ENCODE peak calls at places on chromosomes 5 and 9, in four cellular contexts. One of them, this sample, is unnamed.

GRCh38 chr9:27599102-27599501 is 25.8 kb upstream of the C9orf72 start:
- DNase-seq in NCI-H510A treated with DMSO at 0.1 percent for 48 hours: no peak
- DNase-seq in NCI-H1105 treated with DMSO at 0.1 percent for 48 hours: no peak
- DNase-seq in Daoy: no peak
- DNase-seq in this sample: no peak

GRCh38 chr9:110142868-110143866 is 64.8 kb downstream of the C9orf152 start:
- DNase-seq in NCI-H510A treated with DMSO at 0.1 percent for 48 hours: peak; percentile 56
- DNase-seq in NCI-H1105 treated with DMSO at 0.1 percent for 48 hours: no peak
- DNase-seq in Daoy: peak; percentile 54
- DNase-seq in this sample: no peak

GRCh38 chr9:136644593-136645342 is 17.9 kb upstream of the EGFL7 start:
- DNase-seq in NCI-H510A treated with DMSO at 0.1 percent for 48 hours: no peak
- DNase-seq in NCI-H1105 treated with DMSO at 0.1 percent for 48 hours: no peak
- DNase-seq in Daoy: no peak
- DNase-seq in this sample: peak; percentile 13

GRCh38 chr9:103942652-103943051 is 151.5 kb upstream of the SMC2 start:
- DNase-seq in NCI-H510A treated with DMSO at 0.1 percent for 48 hours: peak; percentile 93
- DNase-seq in NCI-H1105 treated with DMSO at 0.1 percent for 48 hours: peak; percentile 92
- DNase-seq in Daoy: no peak
- DNase-seq in this sample: peak; percentile 98

GRCh38 chr9:15253197-15253596 is 53.8 kb downstream of the TTC39B start:
- DNase-seq in NCI-H510A treated with DMSO at 0.1 percent for 48 hours: no peak
- DNase-seq in NCI-H1105 treated with DMSO at 0.1 percent for 48 hours: no peak
- DNase-seq in Daoy: no peak
- DNase-seq in this sample: no peak

GRCh38 chr9:68800836-68801235 is 95.8 kb downstream of the PIP5K1B start:
- DNase-seq in NCI-H510A treated with DMSO at 0.1 percent for 48 hours: no peak
- DNase-seq in NCI-H1105 treated with DMSO at 0.1 percent for 48 hours: no peak
- DNase-seq in Daoy: no peak
- DNase-seq in this sample: no peak

GRCh38 chr5:61052870-61053269 is 107.9 kb downstream of the NDUFAF2 start:
- DNase-seq in NCI-H510A treated with DMSO at 0.1 percent for 48 hours: no peak
- DNase-seq in NCI-H1105 treated with DMSO at 0.1 percent for 48 hours: no peak
- DNase-seq in Daoy: peak; percentile 82
- DNase-seq in this sample: no peak

GRCh38 chr5:33303696-33304095 is 137.1 kb upstream of the TARS1 start:
- DNase-seq in NCI-H510A treated with DMSO at 0.1 percent for 48 hours: no peak
- DNase-seq in NCI-H1105 treated with DMSO at 0.1 percent for 48 hours: no peak
- DNase-seq in Daoy: no peak
- DNase-seq in this sample: no peak

GRCh38 chr9:120926397-120926928 is at the start of gene TRAF1:
- DNase-seq in NCI-H510A treated with DMSO at 0.1 percent for 48 hours: no peak
- DNase-seq in NCI-H1105 treated with DMSO at 0.1 percent for 48 hours: no peak
- DNase-seq in Daoy: peak; percentile 56
- DNase-seq in this sample: no peak

GRCh38 chr5:180128671-180129261 is 57.2 kb upstream of the RNF130 start:
- DNase-seq in NCI-H510A treated with DMSO at 0.1 percent for 48 hours: no peak
- DNase-seq in NCI-H1105 treated with DMSO at 0.1 percent for 48 hours: no peak
- DNase-seq in Daoy: no peak
- DNase-seq in this sample: no peak

GRCh38 chr5:176619203-176619568 is 9.2 kb upstream of the GPRIN1 start:
- DNase-seq in NCI-H510A treated with DMSO at 0.1 percent for 48 hours: no peak
- DNase-seq in NCI-H1105 treated with DMSO at 0.1 percent for 48 hours: no peak
- DNase-seq in Daoy: peak; percentile 95
- DNase-seq in this sample: no peak

GRCh38 chr9:123541441-123541840 is 185.4 kb downstream of the CRB2 start:
- DNase-seq in NCI-H510A treated with DMSO at 0.1 percent for 48 hours: no peak
- DNase-seq in NCI-H1105 treated with DMSO at 0.1 percent for 48 hours: no peak
- DNase-seq in Daoy: no peak
- DNase-seq in this sample: no peak

GRCh38 chr5:142531977-142532376 is 153.9 kb downstream of the FGF1 start:
- DNase-seq in NCI-H510A treated with DMSO at 0.1 percent for 48 hours: no peak
- DNase-seq in NCI-H1105 treated with DMSO at 0.1 percent for 48 hours: no peak
- DNase-seq in Daoy: no peak
- DNase-seq in this sample: no peak

GRCh38 chr9:137087409-137087925 is 682 bp downstream of the MAN1B1 start:
- DNase-seq in NCI-H510A treated with DMSO at 0.1 percent for 48 hours: no peak
- DNase-seq in NCI-H1105 treated with DMSO at 0.1 percent for 48 hours: no peak
- DNase-seq in Daoy: no peak
- DNase-seq in this sample: no peak

GRCh38 chr9:128384801-128385492 is 13.8 kb downstream of the URM1 start:
- DNase-seq in NCI-H510A treated with DMSO at 0.1 percent for 48 hours: no peak
- DNase-seq in NCI-H1105 treated with DMSO at 0.1 percent for 48 hours: no peak
- DNase-seq in Daoy: no peak
- DNase-seq in this sample: no peak

GRCh38 chr9:21670374-21670773 is 132.1 kb upstream of the MTAP start:
- DNase-seq in NCI-H510A treated with DMSO at 0.1 percent for 48 hours: no peak
- DNase-seq in NCI-H1105 treated with DMSO at 0.1 percent for 48 hours: no peak
- DNase-seq in Daoy: no peak
- DNase-seq in this sample: no peak

GRCh38 chr9:97880336-97880735 is 27.3 kb downstream of the FOXE1 start:
- DNase-seq in NCI-H510A treated with DMSO at 0.1 percent for 48 hours: no peak
- DNase-seq in NCI-H1105 treated with DMSO at 0.1 percent for 48 hours: no peak
- DNase-seq in Daoy: no peak
- DNase-seq in this sample: no peak

GRCh38 chr9:126609711-126610388 is 3.9 kb upstream of the LMX1B start:
- DNase-seq in NCI-H510A treated with DMSO at 0.1 percent for 48 hours: no peak
- DNase-seq in NCI-H1105 treated with DMSO at 0.1 percent for 48 hours: no peak
- DNase-seq in Daoy: no peak
- DNase-seq in this sample: no peak

GRCh38 chr9:74125916-74126315 is 371.2 kb upstream of the RORB start:
- DNase-seq in NCI-H510A treated with DMSO at 0.1 percent for 48 hours: no peak
- DNase-seq in NCI-H1105 treated with DMSO at 0.1 percent for 48 hours: no peak
- DNase-seq in Daoy: peak; percentile 40
- DNase-seq in this sample: no peak

GRCh38 chr5:108747111-108748009 is at the start of gene FER:
- DNase-seq in NCI-H510A treated with DMSO at 0.1 percent for 48 hours: peak; percentile 41
- DNase-seq in NCI-H1105 treated with DMSO at 0.1 percent for 48 hours: no peak
- DNase-seq in Daoy: peak; percentile 85
- DNase-seq in this sample: peak; percentile 20

GRCh38 chr9:136728548-136729123 is 14.1 kb downstream of the LCN10 start:
- DNase-seq in NCI-H510A treated with DMSO at 0.1 percent for 48 hours: no peak
- DNase-seq in NCI-H1105 treated with DMSO at 0.1 percent for 48 hours: no peak
- DNase-seq in Daoy: peak; percentile 58
- DNase-seq in this sample: no peak